ENCODE peak calls at places on chromosomes 3 and 15, in six cellular contexts. N, X, M, H, P and A are unnamed samples.

GRCh38 chr15:88131937-88132336 is 124.6 kb downstream of the NTRK3 start:
- DNase-seq in H (no peak), P (no peak), M (no peak), N (no peak), X (no peak), A (no peak)

GRCh38 chr15:68635142-68635541 is 56.3 kb downstream of the CORO2B start:
- DNase-seq in P (peak; percentile 54), M (no peak), N (no peak), X (no peak), H (no peak), A (peak; percentile 52)

GRCh38 chr15:78322243-78322642 is 17.9 kb upstream of the CRABP1 start:
- DNase-seq in M (no peak), N (no peak), P (peak; percentile 48), X (no peak), H (peak; percentile 71), A (peak; percentile 86)

GRCh38 chr3:152245498-152246175 is 23.1 kb upstream of the MBNL1 start:
- DNase-seq in P (no peak), X (no peak), H (no peak), N (no peak), M (no peak), A (no peak)

GRCh38 chr3:118808743-118809142 is 225.9 kb downstream of the IGSF11 start:
- DNase-seq in M (no peak), P (no peak), X (no peak), H (no peak), N (no peak), A (no peak)

GRCh38 chr15:71885390-71885789 is 75.0 kb downstream of the NR2E3 start:
- DNase-seq in H (no peak), P (no peak), N (no peak), X (no peak), M (no peak), A (no peak)

GRCh38 chr15:37058316-37058985 is 41.9 kb downstream of the MEIS2 start:
- DNase-seq in M (no peak), X (no peak), H (no peak), P (peak; percentile 12), N (no peak), A (no peak)

GRCh38 chr3:24272875-24273274 is 221.8 kb downstream of the THRB start:
- DNase-seq in M (no peak), P (no peak), X (no peak), N (no peak), H (no peak), A (no peak)

GRCh38 chr3:178474526-178474925 is 61.7 kb upstream of the KCNMB2 start:
- DNase-seq in H (no peak), P (no peak), X (no peak), N (no peak), M (no peak), A (no peak)

GRCh38 chr3:150761831-150762661 is 923 bp downstream of the SIAH2 start:
- DNase-seq in P (peak; percentile 84), M (peak; percentile 42), N (no peak), H (peak; percentile 85), X (no peak), A (peak; percentile 93)

GRCh38 chr3:150759947-150760346 is 3.0 kb downstream of the SIAH2 start:
- DNase-seq in X (no peak), N (no peak), P (no peak), M (no peak), H (no peak), A (no peak)

GRCh38 chr3:150759319-150759718 is 3.6 kb downstream of the SIAH2 start:
- DNase-seq in N (no peak), H (no peak), P (no peak), M (no peak), X (no peak), A (no peak)

GRCh38 chr3:150762662-150763121 is 277 bp downstream of the SIAH2 start:
- DNase-seq in H (peak; percentile 84), N (no peak), P (no peak), M (no peak), X (no peak), A (no peak)

GRCh38 chr3:150760431-150761200 is 2.4 kb downstream of the SIAH2 start:
- DNase-seq in N (no peak), H (no peak), X (no peak), M (no peak), P (peak; percentile 53), A (no peak)
- H3K4me1 ChIP-seq in N (peaks cover 4% of the 10 kb centered on the region), H (peaks cover 22% of the 10 kb centered on the region), X (peaks cover 55% of the 10 kb centered on the region), M (peaks cover 67% of the 10 kb centered on the region), P (peaks cover 42% of the 10 kb centered on the region), A (peaks cover 17% of the 10 kb centered on the region)

GRCh38 chr3:147987549-147987948 is 578.4 kb downstream of the ZIC1 start:
- DNase-seq in X (no peak), M (no peak), P (no peak), N (no peak), H (no peak), A (no peak)
- H3K4me1 ChIP-seq in X (no peaks in the 10 kb centered on the region), M (no peaks in the 10 kb centered on the region), P (no peaks in the 10 kb centered on the region), N (no peaks in the 10 kb centered on the region), H (no peaks in the 10 kb centered on the region), A (no peaks in the 10 kb centered on the region)

GRCh38 chr3:120420855-120421570 is 29.8 kb downstream of the FSTL1 start:
- DNase-seq in X (no peak), H (no peak), M (no peak), P (peak; percentile 76), N (no peak), A (no peak)
- H3K4me1 ChIP-seq in X (peaks cover 58% of the 10 kb centered on the region), H (peaks cover 11% of the 10 kb centered on the region), M (peaks cover 10% of the 10 kb centered on the region), P (peaks cover 95% of the 10 kb centered on the region), N (no peaks in the 10 kb centered on the region), A (peaks cover 90% of the 10 kb centered on the region)

DNA sequence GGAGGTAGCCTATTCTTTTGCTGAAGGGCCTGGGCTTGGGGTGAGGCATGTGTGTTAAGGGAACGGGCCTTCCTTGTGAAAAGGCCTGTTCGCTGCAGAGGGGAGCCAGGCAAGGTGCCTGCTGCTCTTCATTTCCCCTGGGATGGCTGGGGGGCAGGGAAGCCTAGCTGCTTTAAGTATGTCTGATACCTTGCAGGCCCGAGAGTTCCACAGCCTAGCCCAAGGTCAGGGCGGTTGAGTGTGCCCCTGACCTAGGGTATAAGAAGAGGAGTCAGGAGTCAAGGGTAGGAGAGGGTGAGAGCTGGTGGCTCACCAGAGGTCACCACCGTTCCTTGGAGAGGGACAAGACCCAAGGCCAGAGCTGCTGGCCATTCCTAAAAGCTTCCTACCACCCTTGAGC is 46.6 kb downstream of the UMPS start:
- DNase-seq in H (no peak), M (no peak), X (no peak), P (no peak), N (no peak), A (no peak)
- H3K4me1 ChIP-seq in H (peaks cover 48% of the 10 kb centered on the region), M (peaks cover 6% of the 10 kb centered on the region), X (peaks cover 52% of the 10 kb centered on the region), P (peaks cover 61% of the 10 kb centered on the region), N (peaks cover 31% of the 10 kb centered on the region), A (peaks cover 50% of the 10 kb centered on the region)

DNA sequence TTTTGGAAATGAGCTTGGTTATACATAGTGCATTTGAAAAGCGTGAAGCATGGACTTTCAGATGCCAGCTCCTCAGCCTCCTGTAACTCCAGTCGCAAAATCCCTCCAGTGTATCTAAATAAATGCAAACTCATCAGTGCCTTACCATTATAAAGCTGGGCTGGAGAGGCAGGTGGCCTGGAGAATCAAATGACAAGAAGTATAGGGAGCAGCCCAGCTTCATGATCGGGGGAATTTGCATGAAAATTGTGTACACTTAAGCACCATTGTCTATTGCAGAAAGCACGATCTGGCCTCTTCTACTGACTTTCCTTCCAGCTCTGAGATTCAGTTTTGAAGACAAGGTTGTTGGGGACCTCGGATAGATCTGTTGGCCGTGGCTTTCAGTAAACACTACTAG is 71.7 kb downstream of the IGF1R start:
- DNase-seq in P (no peak), X (no peak), N (no peak), M (no peak), H (no peak), A (no peak)
- H3K4me1 ChIP-seq in P (peaks cover 24% of the 10 kb centered on the region), X (peaks cover 41% of the 10 kb centered on the region), N (peaks cover 29% of the 10 kb centered on the region), M (no peaks in the 10 kb centered on the region), H (peaks cover 9% of the 10 kb centered on the region), A (peaks cover 12% of the 10 kb centered on the region)

GRCh38 chr3:48474619-48475018 is 28.1 kb downstream of the ATRIP start:
- DNase-seq in P (no peak), H (peak; percentile 43), N (no peak), M (no peak), X (no peak), A (peak; percentile 55)

GRCh38 chr3:48470286-48470685 is 23.7 kb downstream of the ATRIP start:
- DNase-seq in P (no peak), H (peak; percentile 64), M (no peak), N (no peak), X (no peak), A (no peak)

GRCh38 chr3:48472923-48473616 is 26.5 kb downstream of the ATRIP start:
- DNase-seq in H (peak; percentile 97), M (peak; percentile 93), N (peak; percentile 84), X (peak; percentile 95), P (peak; percentile 98), A (peak; percentile 99)

GRCh38 chr3:48473617-48473952 is 27.0 kb downstream of the ATRIP start:
- DNase-seq in N (no peak), P (no peak), M (no peak), H (no peak), X (no peak), A (no peak)

DNA sequence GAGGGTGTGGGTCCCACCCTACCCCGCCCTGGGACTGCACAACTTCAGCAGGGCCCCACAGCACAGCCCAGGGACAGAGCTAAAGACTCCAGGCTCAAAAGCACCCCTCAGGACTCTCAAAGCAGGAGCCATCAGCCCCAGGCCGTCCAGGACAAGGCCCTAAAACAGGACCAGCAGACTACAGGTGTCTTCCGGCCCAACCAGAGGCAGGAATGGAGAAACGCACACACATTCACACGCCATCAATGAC is 26.1 kb downstream of the ATRIP start:
- DNase-seq in H (no peak), M (no peak), N (no peak), P (no peak), X (no peak), A (peak; percentile 91)
- H3K4me1 ChIP-seq in H (peaks cover 2% of the 10 kb centered on the region), M (peaks cover 86% of the 10 kb centered on the region), N (peaks cover 14% of the 10 kb centered on the region), P (peaks cover 21% of the 10 kb centered on the region), X (peaks cover 59% of the 10 kb centered on the region), A (peaks cover 16% of the 10 kb centered on the region)

GRCh38 chr3:182709306-182709705 is 84.0 kb upstream of the ATP11B start:
- DNase-seq in H (no peak), X (no peak), M (no peak), N (no peak), P (no peak), A (no peak)

GRCh38 chr3:182708810-182709209 is 84.5 kb upstream of the ATP11B start:
- DNase-seq in H (no peak), N (no peak), M (no peak), P (no peak), X (no peak), A (no peak)

GRCh38 chr3:182711853-182712252 is 81.5 kb upstream of the ATP11B start:
- DNase-seq in M (no peak), H (no peak), N (no peak), X (no peak), P (no peak), A (no peak)

GRCh38 chr3:182710557-182711157 is 82.6 kb upstream of the ATP11B start:
- DNase-seq in M (peak; percentile 24), H (no peak), X (no peak), P (peak; percentile 68), N (no peak), A (no peak)

GRCh38 chr3:182711261-182711683 is 82.0 kb upstream of the ATP11B start:
- DNase-seq in H (no peak), P (no peak), N (no peak), X (no peak), M (no peak), A (no peak)
- H3K4me1 ChIP-seq in H (no peaks in the 10 kb centered on the region), P (peaks cover 9% of the 10 kb centered on the region), N (no peaks in the 10 kb centered on the region), X (no peaks in the 10 kb centered on the region), M (no peaks in the 10 kb centered on the region), A (no peaks in the 10 kb centered on the region)